ENCODE peak calls at places on chromosomes 2 and 18, in ten cellular contexts. X is SK-N-SH, Z is GM06990, K is neural progenitor cell, B is choroid plexus epithelial cell, G is RWPE1, U is mesothelial cell of epicardium, A is lower lobe of right lung, O is coronary artery, D is endothelial cell. P is an unnamed sample.

GRCh38 chr18:68461635-68462034 is 253.3 kb downstream of the TMX3 start:
- DNase-seq in X (no peak), Z (no peak), K (no peak), B (no peak), G (no peak), U (no peak), A (no peak), O (no peak), D (no peak), P (no peak)

GRCh38 chr2:241011751-241012510 is 13.5 kb downstream of the SNED1 start:
- DNase-seq in X (peak), Z (no peak), K (no peak), B (no peak), G (no peak), U (peak), A (peak), O (no peak), D (no peak), P (no peak)

GRCh38 chr2:201754683-201755415 is 25.9 kb downstream of the ALS2 start:
- DNase-seq in X (no peak), Z (no peak), K (no peak), B (peak), G (no peak), U (no peak), A (no peak), O (no peak), D (no peak), P (no peak)

GRCh38 chr18:45828917-45829811 is 3.7 kb downstream of the SIGLEC15 start:
- DNase-seq in X (no peak), Z (no peak), K (no peak), B (no peak), G (no peak), U (no peak), A (peak), O (peak), D (no peak), P (no peak)

GRCh38 chr18:61910101-61910500 is 17.3 kb upstream of the RNF152 start:
- DNase-seq in X (no peak), Z (no peak), K (no peak), B (no peak), G (no peak), U (no peak), A (no peak), O (no peak), D (no peak), P (no peak)

GRCh38 chr2:202115385-202116060 is 42.5 kb downstream of the KIAA2012 start:
- DNase-seq in X (no peak), Z (no peak), K (no peak), B (peak), G (no peak), U (no peak), A (no peak), O (no peak), D (no peak), P (no peak)

GRCh38 chr18:42174909-42175308 is 219.9 kb downstream of the PIK3C3 start:
- DNase-seq in X (no peak), Z (no peak), K (peak), B (peak), G (no peak), U (peak), A (no peak), O (no peak), D (no peak), P (no peak)

GRCh38 chr18:61334951-61335736 is 1.9 kb downstream of the CDH20 start:
- DNase-seq in X (no peak), Z (no peak), K (no peak), B (peak), G (no peak), U (no peak), A (no peak), O (no peak), D (no peak), P (no peak)

GRCh38 chr2:190530211-190530639 is 4.3 kb downstream of the NEMP2 start:
- DNase-seq in X (no peak), Z (no peak), K (no peak), B (peak), G (no peak), U (no peak), A (no peak), O (no peak), D (no peak), P (no peak)

GRCh38 chr2:218082586-218083351 is 13.7 kb downstream of the RUFY4 start:
- DNase-seq in X (peak), Z (no peak), K (no peak), B (no peak), G (no peak), U (no peak), A (no peak), O (no peak), D (no peak), P (no peak)

GRCh38 chr2:182592691-182593393 is 123.2 kb upstream of the DNAJC10 start:
- DNase-seq in X (no peak), Z (no peak), K (no peak), B (no peak), G (peak), U (no peak), A (no peak), O (no peak), D (no peak), P (no peak)
- TF ChIP-seq CTCF in X (peak), Z (no peak), K (peak), B (no peak), G (no peak), U (peak), A (no peak), O (no peak), D (peak), P (no peak)

DNA sequence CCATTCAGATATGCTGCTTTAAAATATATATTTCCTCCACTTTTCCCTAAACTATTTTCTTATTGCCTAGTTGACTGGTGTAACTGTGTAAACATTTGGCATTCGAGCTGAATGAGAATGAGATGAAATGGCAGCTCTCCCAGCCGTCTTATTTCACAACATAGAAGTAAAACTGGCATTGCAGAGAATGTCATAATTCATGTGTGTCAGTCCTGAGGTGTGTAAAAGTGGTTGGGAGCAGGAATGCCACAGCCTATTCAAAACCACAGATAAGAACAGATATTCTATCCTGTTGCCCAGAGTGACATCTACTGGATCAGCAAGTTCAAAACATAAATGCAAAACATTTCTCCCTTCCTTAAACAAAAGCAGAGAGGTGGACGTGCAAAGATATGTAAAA is 565.5 kb upstream of the CHAC2 start:
- DNase-seq in X (no peak), Z (no peak), K (no peak), B (peak), G (peak), U (no peak), A (no peak), O (no peak), D (no peak), P (no peak)
- TF ChIP-seq CTCF in X (peak), Z (no peak), K (peak), B (peak), G (peak), U (no peak), A (no peak), O (no peak), D (no peak), P (no peak)

DNA sequence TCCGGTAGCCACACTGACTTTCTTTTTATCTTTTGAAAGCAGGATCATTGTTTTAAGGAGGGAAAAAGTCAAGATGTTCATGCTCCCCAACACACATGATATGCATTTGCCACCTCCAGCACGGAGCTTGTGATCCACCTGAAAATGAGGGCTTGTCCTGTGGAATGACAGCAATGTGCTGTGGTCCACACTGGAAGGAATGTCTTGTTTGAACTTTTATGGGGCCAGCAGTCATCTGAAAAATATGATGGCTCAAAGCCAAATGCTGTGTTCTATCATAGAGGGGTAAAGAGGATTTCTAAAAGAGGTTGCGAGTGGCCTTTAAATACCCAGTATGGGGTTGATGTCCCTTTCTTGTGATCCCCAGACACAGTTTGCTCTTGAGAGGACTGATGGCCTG is 226.5 kb upstream of the SPRED2 start:
- DNase-seq in X (no peak), Z (no peak), K (no peak), B (peak), G (peak), U (no peak), A (no peak), O (no peak), D (no peak), P (no peak)
- TF ChIP-seq CTCF in X (no peak), Z (no peak), K (no peak), B (no peak), G (no peak), U (no peak), A (no peak), O (no peak), D (no peak), P (no peak)

GRCh38 chr2:80288576-80288975 is 16.0 kb downstream of the LRRTM1 start:
- DNase-seq in X (peak), Z (no peak), K (peak), B (no peak), G (no peak), U (peak), A (no peak), O (no peak), D (no peak), P (no peak)
- TF ChIP-seq CTCF in X (peak), Z (no peak), K (peak), B (no peak), G (no peak), U (no peak), A (peak), O (no peak), D (no peak), P (no peak)

DNA sequence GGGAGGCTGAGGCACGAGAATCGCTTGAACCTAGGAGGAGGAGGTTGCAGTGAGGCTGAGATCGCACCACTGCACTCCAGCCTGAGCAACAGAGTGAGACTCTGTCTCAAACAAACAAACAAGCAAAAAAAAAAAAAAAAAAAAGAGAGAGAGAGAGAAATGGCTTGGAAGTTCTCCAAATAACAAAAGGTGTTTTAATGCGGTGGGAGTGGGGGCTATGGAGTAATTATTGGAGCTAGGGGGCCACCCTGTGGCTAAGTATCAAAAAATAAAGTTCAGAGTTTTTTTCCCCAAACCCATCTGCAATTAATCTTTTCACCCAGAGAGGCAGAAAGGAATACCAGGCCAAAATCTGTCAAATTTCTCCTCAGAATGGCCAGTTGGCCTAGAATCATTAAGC is 23.0 kb upstream of the CEP68 start:
- DNase-seq in X (peak), Z (no peak), K (no peak), B (peak), G (no peak), U (no peak), A (no peak), O (no peak), D (no peak), P (no peak)
- TF ChIP-seq CTCF in X (peak), Z (peak), K (peak), B (peak), G (no peak), U (no peak), A (no peak), O (no peak), D (no peak), P (no peak)

GRCh38 chr2:45712538-45712937 is 61.1 kb downstream of the PRKCE start:
- DNase-seq in X (no peak), Z (no peak), K (no peak), B (no peak), G (no peak), U (no peak), A (no peak), O (no peak), D (no peak), P (no peak)
- TF ChIP-seq CTCF in X (no peak), Z (no peak), K (no peak), B (peak), G (no peak), U (no peak), A (no peak), O (no peak), D (no peak), P (no peak)

DNA sequence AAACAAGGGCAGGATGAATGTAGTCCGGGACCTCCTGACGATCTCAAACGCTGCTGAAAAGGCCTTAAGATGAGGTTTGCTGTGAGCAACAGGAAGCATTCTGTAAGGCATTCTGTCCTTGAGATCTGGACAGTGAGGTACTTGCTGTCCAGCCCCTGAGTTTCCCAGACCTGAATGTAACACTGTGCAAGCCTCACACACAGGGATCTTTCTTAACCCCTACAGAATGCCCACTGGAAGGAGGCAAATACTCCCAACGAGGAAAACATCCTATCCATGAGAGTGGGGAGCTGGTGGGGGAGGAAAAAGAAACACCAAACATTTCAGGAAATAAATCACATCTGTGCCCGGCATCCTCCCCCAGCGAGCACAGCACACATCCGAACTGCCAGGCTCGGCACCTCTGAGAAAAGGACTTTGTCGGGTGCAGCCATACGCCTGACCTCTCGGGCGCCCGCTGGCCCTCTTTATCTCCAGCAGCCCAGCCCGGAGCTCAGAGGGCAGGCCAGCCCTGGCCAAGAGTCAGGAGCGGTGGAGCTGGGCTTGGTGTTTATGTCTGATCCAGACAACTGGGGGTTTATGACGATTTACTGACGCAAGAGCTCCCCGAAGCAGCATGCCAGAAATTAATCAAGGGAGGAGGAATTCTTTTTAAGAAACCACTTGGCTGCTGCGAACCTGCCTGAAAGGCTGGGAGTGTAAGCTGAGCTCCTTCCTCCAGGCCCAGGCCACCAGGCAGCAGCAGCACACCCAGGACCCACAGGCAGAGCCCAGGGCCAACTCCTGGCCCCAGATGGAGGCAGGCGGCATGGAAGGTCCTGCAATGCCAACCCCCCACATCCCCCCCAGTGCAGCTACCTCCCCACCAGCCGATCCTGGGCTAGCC is 72.3 kb downstream of the HDAC4 start:
- DNase-seq in X (peak), Z (no peak), K (peak), B (peak), G (no peak), U (no peak), A (no peak), O (peak), D (no peak), P (peak)
- TF ChIP-seq CTCF in X (no peak), Z (no peak), K (no peak), B (peak), G (no peak), U (no peak), A (no peak), O (no peak), D (no peak), P (no peak)

DNA sequence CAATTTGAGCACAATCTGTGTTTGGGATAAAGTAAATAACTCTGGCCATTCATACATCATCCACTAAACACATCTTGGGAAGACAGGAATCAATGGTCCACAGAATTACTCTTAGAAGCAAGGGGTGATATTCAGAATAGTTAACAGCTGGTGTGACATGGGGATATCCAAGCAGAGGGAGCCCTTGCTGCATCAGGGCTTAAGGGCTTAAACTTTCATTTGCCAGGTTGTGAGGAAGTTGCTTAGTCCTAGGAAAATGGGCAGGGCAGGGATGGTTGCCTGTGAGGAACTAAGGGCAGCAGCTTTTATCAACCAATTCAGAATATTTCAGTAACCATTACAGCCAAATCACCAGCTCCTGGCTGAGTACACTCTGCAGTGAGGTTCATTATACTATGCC is 2.0 kb upstream of the ITGA6 start:
- DNase-seq in X (no peak), Z (no peak), K (peak), B (no peak), G (no peak), U (no peak), A (no peak), O (no peak), D (no peak), P (no peak)
- TF ChIP-seq CTCF in X (no peak), Z (no peak), K (no peak), B (no peak), G (no peak), U (no peak), A (no peak), O (no peak), D (no peak), P (no peak)

GRCh38 chr18:64111950-64112349 is 36.9 kb downstream of the LINC00305 start:
- DNase-seq in X (no peak), Z (no peak), K (no peak), B (no peak), G (no peak), U (no peak), A (no peak), O (no peak), D (no peak), P (no peak)

GRCh38 chr18:64119916-64120315 is 29.0 kb downstream of the LINC00305 start:
- DNase-seq in X (no peak), Z (no peak), K (no peak), B (peak), G (no peak), U (no peak), A (no peak), O (no peak), D (no peak), P (no peak)

GRCh38 chr18:64110692-64111480 is 38.0 kb downstream of the LINC00305 start:
- DNase-seq in X (no peak), Z (no peak), K (no peak), B (peak), G (no peak), U (no peak), A (no peak), O (no peak), D (no peak), P (no peak)

GRCh38 chr18:64116806-64117205 is 32.1 kb downstream of the LINC00305 start:
- DNase-seq in X (no peak), Z (no peak), K (peak), B (no peak), G (no peak), U (no peak), A (no peak), O (no peak), D (no peak), P (no peak)

GRCh38 chr18:64115906-64116305 is 33.0 kb downstream of the LINC00305 start:
- DNase-seq in X (no peak), Z (no peak), K (no peak), B (peak), G (no peak), U (no peak), A (no peak), O (no peak), D (no peak), P (no peak)
- TF ChIP-seq CTCF in X (no peak), Z (no peak), K (no peak), B (no peak), G (no peak), U (no peak), A (no peak), O (no peak), D (no peak), P (no peak)

DNA sequence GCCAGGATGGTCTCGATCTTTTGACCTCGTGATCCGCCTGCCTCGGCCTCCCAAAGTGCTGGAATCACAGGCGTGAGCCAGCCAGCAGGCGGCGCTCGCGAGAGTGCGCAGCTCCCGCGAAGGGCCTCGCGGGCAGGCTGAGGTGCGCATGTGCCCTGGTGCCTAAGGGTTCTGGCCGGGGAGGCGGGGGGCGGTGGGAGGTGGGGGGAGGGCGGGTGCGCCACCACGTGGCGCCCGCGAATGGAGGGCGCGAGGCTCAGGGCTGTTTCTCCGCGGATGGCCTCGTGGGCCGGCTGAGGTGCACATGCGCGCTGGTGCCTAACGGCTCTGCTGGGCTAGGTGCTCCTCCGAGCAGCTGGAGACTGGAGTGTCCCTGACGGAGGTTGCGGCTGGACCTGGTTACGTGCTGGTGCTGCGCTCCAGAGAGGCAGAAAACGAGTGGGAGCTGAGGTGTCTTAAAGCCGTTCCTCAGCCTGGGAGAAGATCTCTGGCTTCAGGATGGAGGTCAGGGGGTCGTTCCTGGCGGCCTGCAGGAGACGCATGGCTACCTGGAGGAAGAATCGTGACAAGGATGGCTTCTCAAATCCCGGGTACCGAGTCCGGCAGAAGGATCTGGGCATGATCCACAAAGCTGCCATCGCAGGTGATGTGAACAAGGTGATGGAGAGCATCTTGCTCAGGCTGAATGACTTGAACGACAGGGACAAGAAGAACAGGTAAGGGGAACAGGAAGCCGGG is at the start of gene ANKRD62:
- DNase-seq in X (no peak), Z (no peak), K (peak), B (no peak), G (no peak), U (no peak), A (no peak), O (no peak), D (no peak), P (no peak)
- TF ChIP-seq CTCF in X (no peak), Z (no peak), K (peak), B (no peak), G (no peak), U (no peak), A (no peak), O (no peak), D (no peak), P (no peak)

P was measured in omental fat pad.